ENCODE peak calls at places on chromosomes 3 and 15, in eight cellular contexts. One of them, this sample, is unnamed.

GRCh38 chr3:50170689-50171088 is 15.6 kb downstream of the SEMA3F start:
- DNase-seq in MM.1S: no peak
- DNase-seq in lung: peak
- DNase-seq in fibroblast of lung: peak
- DNase-seq in left ventricle myocardium inferior: peak
- DNase-seq in SK-N-SH: no peak
- DNase-seq in coronary artery: no peak
- DNase-seq in AG04450: peak
- DNase-seq in this sample: peak

GRCh38 chr3:26718295-26718694 is 95.7 kb downstream of the LRRC3B start:
- DNase-seq in MM.1S: no peak
- DNase-seq in lung: no peak
- DNase-seq in fibroblast of lung: no peak
- DNase-seq in left ventricle myocardium inferior: no peak
- DNase-seq in SK-N-SH: no peak
- DNase-seq in coronary artery: no peak
- DNase-seq in AG04450: no peak
- DNase-seq in this sample: no peak

GRCh38 chr3:53221827-53222182 is 34.0 kb downstream of the TKT start:
- DNase-seq in MM.1S: no peak
- DNase-seq in lung: no peak
- DNase-seq in fibroblast of lung: no peak
- DNase-seq in left ventricle myocardium inferior: no peak
- DNase-seq in SK-N-SH: no peak
- DNase-seq in coronary artery: no peak
- DNase-seq in AG04450: no peak
- DNase-seq in this sample: no peak

GRCh38 chr15:57183041-57183440 is 193.3 kb upstream of the CGNL1 start:
- DNase-seq in MM.1S: no peak
- DNase-seq in lung: no peak
- DNase-seq in fibroblast of lung: peak
- DNase-seq in left ventricle myocardium inferior: no peak
- DNase-seq in SK-N-SH: no peak
- DNase-seq in coronary artery: no peak
- DNase-seq in AG04450: no peak
- DNase-seq in this sample: no peak

GRCh38 chr15:78050851-78051250 is 26.7 kb downstream of the TBC1D2B start:
- DNase-seq in MM.1S: no peak
- DNase-seq in lung: no peak
- DNase-seq in fibroblast of lung: peak
- DNase-seq in left ventricle myocardium inferior: no peak
- DNase-seq in SK-N-SH: no peak
- DNase-seq in coronary artery: no peak
- DNase-seq in AG04450: no peak
- DNase-seq in this sample: no peak

GRCh38 chr15:89442671-89443307 is 53.6 kb downstream of the RHCG start:
- DNase-seq in MM.1S: peak
- DNase-seq in lung: no peak
- DNase-seq in fibroblast of lung: no peak
- DNase-seq in left ventricle myocardium inferior: no peak
- DNase-seq in SK-N-SH: peak
- DNase-seq in coronary artery: no peak
- DNase-seq in AG04450: no peak
- DNase-seq in this sample: no peak

GRCh38 chr3:112568642-112569041 is 6.8 kb downstream of the SLC35A5 start:
- DNase-seq in MM.1S: no peak
- DNase-seq in lung: no peak
- DNase-seq in fibroblast of lung: peak
- DNase-seq in left ventricle myocardium inferior: no peak
- DNase-seq in SK-N-SH: no peak
- DNase-seq in coronary artery: no peak
- DNase-seq in AG04450: no peak
- DNase-seq in this sample: no peak

GRCh38 chr15:76196286-76196948 is 114.9 kb downstream of the ETFA start:
- DNase-seq in MM.1S: no peak
- DNase-seq in lung: no peak
- DNase-seq in fibroblast of lung: peak
- DNase-seq in left ventricle myocardium inferior: peak
- DNase-seq in SK-N-SH: peak
- DNase-seq in coronary artery: no peak
- DNase-seq in AG04450: peak
- DNase-seq in this sample: no peak

GRCh38 chr3:46334911-46335478 is 18.9 kb upstream of the CCR2 start:
- DNase-seq in MM.1S: peak
- DNase-seq in lung: no peak
- DNase-seq in fibroblast of lung: peak
- DNase-seq in left ventricle myocardium inferior: no peak
- DNase-seq in SK-N-SH: no peak
- DNase-seq in coronary artery: no peak
- DNase-seq in AG04450: peak
- DNase-seq in this sample: no peak

GRCh38 chr3:108322352-108322751 is 26.0 kb downstream of the HHLA2 start:
- DNase-seq in MM.1S: no peak
- DNase-seq in lung: no peak
- DNase-seq in fibroblast of lung: no peak
- DNase-seq in left ventricle myocardium inferior: no peak
- DNase-seq in SK-N-SH: no peak
- DNase-seq in coronary artery: no peak
- DNase-seq in AG04450: no peak
- DNase-seq in this sample: no peak

GRCh38 chr3:15205482-15205933 is 538 bp upstream of the CAPN7 start:
- DNase-seq in MM.1S: no peak
- DNase-seq in lung: no peak
- DNase-seq in fibroblast of lung: no peak
- DNase-seq in left ventricle myocardium inferior: no peak
- DNase-seq in SK-N-SH: no peak
- DNase-seq in coronary artery: no peak
- DNase-seq in AG04450: no peak
- DNase-seq in this sample: no peak

GRCh38 chr3:61855211-61855610 is 293.8 kb downstream of the PTPRG start:
- DNase-seq in MM.1S: no peak
- DNase-seq in lung: no peak
- DNase-seq in fibroblast of lung: peak
- DNase-seq in left ventricle myocardium inferior: no peak
- DNase-seq in SK-N-SH: no peak
- DNase-seq in coronary artery: no peak
- DNase-seq in AG04450: no peak
- DNase-seq in this sample: no peak

GRCh38 chr15:49495993-49496747 is 73.1 kb downstream of the FGF7 start:
- DNase-seq in MM.1S: no peak
- DNase-seq in lung: no peak
- DNase-seq in fibroblast of lung: peak
- DNase-seq in left ventricle myocardium inferior: no peak
- DNase-seq in SK-N-SH: no peak
- DNase-seq in coronary artery: no peak
- DNase-seq in AG04450: peak
- DNase-seq in this sample: no peak

GRCh38 chr15:48555244-48555804 is 90.2 kb downstream of the FBN1 start:
- DNase-seq in MM.1S: no peak
- DNase-seq in lung: no peak
- DNase-seq in fibroblast of lung: peak
- DNase-seq in left ventricle myocardium inferior: no peak
- DNase-seq in SK-N-SH: no peak
- DNase-seq in coronary artery: no peak
- DNase-seq in AG04450: no peak
- DNase-seq in this sample: no peak

GRCh38 chr3:66498718-66499611 is 1.9 kb downstream of the LRIG1 start:
- DNase-seq in MM.1S: no peak
- DNase-seq in lung: no peak
- DNase-seq in fibroblast of lung: peak
- DNase-seq in left ventricle myocardium inferior: no peak
- DNase-seq in SK-N-SH: no peak
- DNase-seq in coronary artery: no peak
- DNase-seq in AG04450: no peak
- DNase-seq in this sample: no peak

GRCh38 chr3:185537369-185537970 is 14.9 kb downstream of the LIPH start:
- DNase-seq in MM.1S: peak
- DNase-seq in lung: peak
- DNase-seq in fibroblast of lung: peak
- DNase-seq in left ventricle myocardium inferior: peak
- DNase-seq in SK-N-SH: no peak
- DNase-seq in coronary artery: no peak
- DNase-seq in AG04450: no peak
- DNase-seq in this sample: peak

GRCh38 chr3:146581877-146582508 is 23.2 kb downstream of the PLSCR5 start:
- DNase-seq in MM.1S: no peak
- DNase-seq in lung: no peak
- DNase-seq in fibroblast of lung: peak
- DNase-seq in left ventricle myocardium inferior: no peak
- DNase-seq in SK-N-SH: no peak
- DNase-seq in coronary artery: no peak
- DNase-seq in AG04450: no peak
- DNase-seq in this sample: no peak

GRCh38 chr3:65729553-65729952 is 309.2 kb downstream of the MAGI1 start:
- DNase-seq in MM.1S: no peak
- DNase-seq in lung: no peak
- DNase-seq in fibroblast of lung: peak
- DNase-seq in left ventricle myocardium inferior: no peak
- DNase-seq in SK-N-SH: no peak
- DNase-seq in coronary artery: no peak
- DNase-seq in AG04450: peak
- DNase-seq in this sample: no peak

GRCh38 chr3:53816430-53816829 is 29.8 kb downstream of the CHDH start:
- DNase-seq in MM.1S: no peak
- DNase-seq in lung: no peak
- DNase-seq in fibroblast of lung: peak
- DNase-seq in left ventricle myocardium inferior: no peak
- DNase-seq in SK-N-SH: no peak
- DNase-seq in coronary artery: peak
- DNase-seq in AG04450: no peak
- DNase-seq in this sample: no peak

GRCh38 chr3:9279959-9280358 is 30.5 kb upstream of the SRGAP3 start:
- DNase-seq in MM.1S: no peak
- DNase-seq in lung: no peak
- DNase-seq in fibroblast of lung: peak
- DNase-seq in left ventricle myocardium inferior: no peak
- DNase-seq in SK-N-SH: peak
- DNase-seq in coronary artery: no peak
- DNase-seq in AG04450: no peak
- DNase-seq in this sample: no peak

GRCh38 chr15:63983071-63983711 is 63.1 kb downstream of the DAPK2 start:
- DNase-seq in MM.1S: no peak
- DNase-seq in lung: no peak
- DNase-seq in fibroblast of lung: no peak
- DNase-seq in left ventricle myocardium inferior: no peak
- DNase-seq in SK-N-SH: no peak
- DNase-seq in coronary artery: no peak
- DNase-seq in AG04450: no peak
- DNase-seq in this sample: peak

GRCh38 chr3:55337641-55338174 is 149.4 kb downstream of the WNT5A start:
- DNase-seq in MM.1S: no peak
- DNase-seq in lung: no peak
- DNase-seq in fibroblast of lung: no peak
- DNase-seq in left ventricle myocardium inferior: no peak
- DNase-seq in SK-N-SH: no peak
- DNase-seq in coronary artery: no peak
- DNase-seq in AG04450: no peak
- DNase-seq in this sample: no peak
- TF ChIP-seq CTCF in MM.1S: no peak
- TF ChIP-seq CTCF in lung: no peak
- TF ChIP-seq CTCF in fibroblast of lung: no peak
- TF ChIP-seq CTCF in left ventricle myocardium inferior: no peak
- TF ChIP-seq CTCF in SK-N-SH: no peak
- TF ChIP-seq CTCF in coronary artery: no peak
- TF ChIP-seq CTCF in AG04450: no peak
- TF ChIP-seq CTCF in this sample: no peak

GRCh38 chr3:134362221-134362620 is 12.0 kb downstream of the AMOTL2 start:
- DNase-seq in MM.1S: no peak
- DNase-seq in lung: no peak
- DNase-seq in fibroblast of lung: no peak
- DNase-seq in left ventricle myocardium inferior: no peak
- DNase-seq in SK-N-SH: no peak
- DNase-seq in coronary artery: no peak
- DNase-seq in AG04450: no peak
- DNase-seq in this sample: no peak

GRCh38 chr3:134357914-134358811 is 16.1 kb downstream of the AMOTL2 start:
- DNase-seq in MM.1S: peak
- DNase-seq in lung: peak
- DNase-seq in fibroblast of lung: peak
- DNase-seq in left ventricle myocardium inferior: no peak
- DNase-seq in SK-N-SH: peak
- DNase-seq in coronary artery: no peak
- DNase-seq in AG04450: peak
- DNase-seq in this sample: no peak

GRCh38 chr3:134359121-134360010 is 14.9 kb downstream of the AMOTL2 start:
- DNase-seq in MM.1S: no peak
- DNase-seq in lung: no peak
- DNase-seq in fibroblast of lung: no peak
- DNase-seq in left ventricle myocardium inferior: peak
- DNase-seq in SK-N-SH: no peak
- DNase-seq in coronary artery: no peak
- DNase-seq in AG04450: no peak
- DNase-seq in this sample: no peak

GRCh38 chr3:134361162-134361831 is 12.9 kb downstream of the AMOTL2 start:
- DNase-seq in MM.1S: no peak
- DNase-seq in lung: no peak
- DNase-seq in fibroblast of lung: no peak
- DNase-seq in left ventricle myocardium inferior: no peak
- DNase-seq in SK-N-SH: no peak
- DNase-seq in coronary artery: peak
- DNase-seq in AG04450: no peak
- DNase-seq in this sample: no peak

GRCh38 chr3:134360046-134360445 is 14.2 kb downstream of the AMOTL2 start:
- DNase-seq in MM.1S: no peak
- DNase-seq in lung: no peak
- DNase-seq in fibroblast of lung: no peak
- DNase-seq in left ventricle myocardium inferior: no peak
- DNase-seq in SK-N-SH: no peak
- DNase-seq in coronary artery: no peak
- DNase-seq in AG04450: no peak
- DNase-seq in this sample: no peak
- H3K27ac ChIP-seq in MM.1S: no peak
- H3K27ac ChIP-seq in lung: no peak
- H3K27ac ChIP-seq in fibroblast of lung: peak
- H3K27ac ChIP-seq in left ventricle myocardium inferior: peak
- H3K27ac ChIP-seq in SK-N-SH: peak
- H3K27ac ChIP-seq in coronary artery: peak
- H3K27ac ChIP-seq in AG04450: peak
- H3K27ac ChIP-seq in this sample: peak

GRCh38 chr15:55993111-55993803 is at the start of gene NEDD4:
- DNase-seq in MM.1S: peak
- DNase-seq in lung: peak
- DNase-seq in fibroblast of lung: peak
- DNase-seq in left ventricle myocardium inferior: peak
- DNase-seq in SK-N-SH: peak
- DNase-seq in coronary artery: peak
- DNase-seq in AG04450: peak
- DNase-seq in this sample: peak
- TF ChIP-seq CTCF in MM.1S: peak
- TF ChIP-seq CTCF in lung: peak
- TF ChIP-seq CTCF in fibroblast of lung: peak
- TF ChIP-seq CTCF in left ventricle myocardium inferior: peak
- TF ChIP-seq CTCF in SK-N-SH: peak
- TF ChIP-seq CTCF in coronary artery: peak
- TF ChIP-seq CTCF in AG04450: peak
- TF ChIP-seq CTCF in this sample: peak

DNA sequence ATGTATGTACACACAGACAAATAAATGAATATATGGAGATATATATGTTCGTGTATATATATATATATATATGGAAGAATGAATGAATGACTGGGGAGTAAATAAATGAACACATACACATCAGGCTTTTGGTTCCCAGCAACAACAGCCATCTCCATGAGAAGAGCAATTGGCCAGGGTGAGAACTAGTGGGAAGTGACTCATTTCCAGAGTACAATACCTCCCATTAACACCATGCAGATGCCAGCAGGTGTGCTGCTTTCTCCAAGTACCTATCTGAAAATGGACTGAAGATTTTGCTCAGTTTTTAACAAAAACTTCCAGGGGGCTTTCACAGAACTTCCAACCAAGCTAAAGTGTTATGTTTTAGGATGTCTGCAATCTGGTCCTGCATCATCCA is 179.8 kb upstream of the SLC2A2 start:
- DNase-seq in MM.1S: no peak
- DNase-seq in lung: no peak
- DNase-seq in fibroblast of lung: no peak
- DNase-seq in left ventricle myocardium inferior: no peak
- DNase-seq in SK-N-SH: no peak
- DNase-seq in coronary artery: no peak
- DNase-seq in AG04450: no peak
- DNase-seq in this sample: no peak
- H3K27ac ChIP-seq in MM.1S: no peak
- H3K27ac ChIP-seq in lung: no peak
- H3K27ac ChIP-seq in fibroblast of lung: no peak
- H3K27ac ChIP-seq in left ventricle myocardium inferior: no peak
- H3K27ac ChIP-seq in SK-N-SH: no peak
- H3K27ac ChIP-seq in coronary artery: no peak
- H3K27ac ChIP-seq in AG04450: no peak
- H3K27ac ChIP-seq in this sample: no peak